ENCODE peak calls at places on chromosomes 16 and 17, in nine cellular contexts. One of them, this sample, is unnamed.

GRCh38 chr17:9023389-9024210 is 2.3 kb downstream of the NTN1 start:
- DNase-seq in MM.1S: no peak
- DNase-seq in GM13977: peak; percentile 38
- DNase-seq in epithelial cell of esophagus: no peak
- DNase-seq in neural crest cell: no peak
- DNase-seq in left ventricle myocardium inferior: no peak
- DNase-seq in HepG2: no peak
- DNase-seq in OCI-LY7: no peak
- DNase-seq in progenitor cell of endocrine pancreas: no peak
- DNase-seq in this sample: no peak

GRCh38 chr17:63140255-63140654 is 174.2 kb downstream of the TANC2 start:
- DNase-seq in left ventricle myocardium inferior: no peak
- DNase-seq in MM.1S: peak; percentile 88
- DNase-seq in neural crest cell: no peak
- DNase-seq in progenitor cell of endocrine pancreas: no peak
- DNase-seq in HepG2: no peak
- DNase-seq in GM13977: no peak
- DNase-seq in OCI-LY7: no peak
- DNase-seq in epithelial cell of esophagus: no peak
- DNase-seq in this sample: no peak

GRCh38 chr16:54286330-54287017 is at the start of gene IRX3:
- DNase-seq in progenitor cell of endocrine pancreas: peak; percentile 24
- DNase-seq in left ventricle myocardium inferior: peak; percentile 93
- DNase-seq in MM.1S: no peak
- DNase-seq in GM13977: peak; percentile 67
- DNase-seq in HepG2: peak; percentile 91
- DNase-seq in neural crest cell: peak; percentile 70
- DNase-seq in OCI-LY7: no peak
- DNase-seq in epithelial cell of esophagus: peak; percentile 91
- DNase-seq in this sample: peak; percentile 63

GRCh38 chr17:42760652-42761581 is at the start of gene RAMP2:
- DNase-seq in neural crest cell: peak; percentile 28
- DNase-seq in OCI-LY7: no peak
- DNase-seq in GM13977: peak; percentile 38
- DNase-seq in HepG2: no peak
- DNase-seq in left ventricle myocardium inferior: peak; percentile 36
- DNase-seq in progenitor cell of endocrine pancreas: no peak
- DNase-seq in MM.1S: no peak
- DNase-seq in epithelial cell of esophagus: peak; percentile 28
- DNase-seq in this sample: no peak

GRCh38 chr16:46620265-46621005 is 744 bp downstream of the SHCBP1 start:
- DNase-seq in progenitor cell of endocrine pancreas: no peak
- DNase-seq in HepG2: no peak
- DNase-seq in GM13977: peak; percentile 51
- DNase-seq in epithelial cell of esophagus: peak; percentile 22
- DNase-seq in MM.1S: peak; percentile 53
- DNase-seq in OCI-LY7: peak; percentile 67
- DNase-seq in neural crest cell: no peak
- DNase-seq in left ventricle myocardium inferior: no peak
- DNase-seq in this sample: no peak

GRCh38 chr17:7217113-7217987 is 2.3 kb downstream of the DLG4 start:
- DNase-seq in GM13977: peak; percentile 64
- DNase-seq in epithelial cell of esophagus: peak; percentile 58
- DNase-seq in neural crest cell: peak; percentile 56
- DNase-seq in OCI-LY7: peak; percentile 68
- DNase-seq in HepG2: no peak
- DNase-seq in left ventricle myocardium inferior: peak; percentile 60
- DNase-seq in MM.1S: no peak
- DNase-seq in progenitor cell of endocrine pancreas: no peak
- DNase-seq in this sample: no peak

GRCh38 chr16:88688013-88688778 is 1.9 kb upstream of the SNAI3 start:
- DNase-seq in neural crest cell: no peak
- DNase-seq in GM13977: no peak
- DNase-seq in epithelial cell of esophagus: peak; percentile 66
- DNase-seq in OCI-LY7: no peak
- DNase-seq in MM.1S: no peak
- DNase-seq in progenitor cell of endocrine pancreas: peak; percentile 8
- DNase-seq in HepG2: no peak
- DNase-seq in left ventricle myocardium inferior: no peak
- DNase-seq in this sample: peak; percentile 58

GRCh38 chr16:4506450-4506849 is 30.3 kb downstream of the HMOX2 start:
- DNase-seq in neural crest cell: peak; percentile 44
- DNase-seq in OCI-LY7: peak; percentile 83
- DNase-seq in epithelial cell of esophagus: peak; percentile 84
- DNase-seq in progenitor cell of endocrine pancreas: peak; percentile 17
- DNase-seq in HepG2: peak; percentile 59
- DNase-seq in left ventricle myocardium inferior: no peak
- DNase-seq in GM13977: peak; percentile 79
- DNase-seq in MM.1S: peak; percentile 81
- DNase-seq in this sample: peak; percentile 69

GRCh38 chr16:70779361-70779760 is 21.6 kb downstream of the VAC14 start:
- DNase-seq in neural crest cell: no peak
- DNase-seq in HepG2: no peak
- DNase-seq in left ventricle myocardium inferior: no peak
- DNase-seq in MM.1S: no peak
- DNase-seq in OCI-LY7: no peak
- DNase-seq in epithelial cell of esophagus: no peak
- DNase-seq in progenitor cell of endocrine pancreas: no peak
- DNase-seq in GM13977: no peak
- DNase-seq in this sample: no peak

GRCh38 chr17:35981908-35982330 is 622 bp upstream of the CCL16 start:
- DNase-seq in GM13977: no peak
- DNase-seq in left ventricle myocardium inferior: no peak
- DNase-seq in MM.1S: no peak
- DNase-seq in epithelial cell of esophagus: no peak
- DNase-seq in HepG2: peak; percentile 75
- DNase-seq in progenitor cell of endocrine pancreas: no peak
- DNase-seq in neural crest cell: no peak
- DNase-seq in OCI-LY7: no peak
- DNase-seq in this sample: no peak
- TF ChIP-seq CTCF in GM13977: peak; percentile 56
- TF ChIP-seq CTCF in left ventricle myocardium inferior: no peak
- TF ChIP-seq CTCF in MM.1S: peak; percentile 42
- TF ChIP-seq CTCF in epithelial cell of esophagus: no peak
- TF ChIP-seq CTCF in HepG2: peak; percentile 87
- TF ChIP-seq CTCF in progenitor cell of endocrine pancreas: peak; percentile 53
- TF ChIP-seq CTCF in neural crest cell: peak; percentile 30
- TF ChIP-seq CTCF in OCI-LY7: peak; percentile 44
- TF ChIP-seq CTCF in this sample: peak; percentile 20

GRCh38 chr17:36856921-36857381 is 80.3 kb upstream of the LHX1 start:
- DNase-seq in HepG2: no peak
- DNase-seq in progenitor cell of endocrine pancreas: no peak
- DNase-seq in epithelial cell of esophagus: peak; percentile 31
- DNase-seq in OCI-LY7: no peak
- DNase-seq in GM13977: no peak
- DNase-seq in left ventricle myocardium inferior: no peak
- DNase-seq in MM.1S: no peak
- DNase-seq in neural crest cell: no peak
- DNase-seq in this sample: peak; percentile 25
- TF ChIP-seq CTCF in HepG2: no peak
- TF ChIP-seq CTCF in progenitor cell of endocrine pancreas: no peak
- TF ChIP-seq CTCF in epithelial cell of esophagus: no peak
- TF ChIP-seq CTCF in OCI-LY7: no peak
- TF ChIP-seq CTCF in GM13977: no peak
- TF ChIP-seq CTCF in left ventricle myocardium inferior: no peak
- TF ChIP-seq CTCF in MM.1S: no peak
- TF ChIP-seq CTCF in neural crest cell: no peak
- TF ChIP-seq CTCF in this sample: no peak

GRCh38 chr17:30000001-30000754 is 58.7 kb downstream of the EFCAB5 start:
- DNase-seq in MM.1S: peak; percentile 59
- DNase-seq in epithelial cell of esophagus: no peak
- DNase-seq in HepG2: no peak
- DNase-seq in GM13977: no peak
- DNase-seq in progenitor cell of endocrine pancreas: no peak
- DNase-seq in neural crest cell: no peak
- DNase-seq in left ventricle myocardium inferior: no peak
- DNase-seq in OCI-LY7: peak; percentile 30
- DNase-seq in this sample: no peak
- TF ChIP-seq CTCF in MM.1S: peak; percentile 44
- TF ChIP-seq CTCF in epithelial cell of esophagus: no peak
- TF ChIP-seq CTCF in HepG2: no peak
- TF ChIP-seq CTCF in GM13977: no peak
- TF ChIP-seq CTCF in progenitor cell of endocrine pancreas: no peak
- TF ChIP-seq CTCF in neural crest cell: no peak
- TF ChIP-seq CTCF in left ventricle myocardium inferior: no peak
- TF ChIP-seq CTCF in OCI-LY7: peak; percentile 75
- TF ChIP-seq CTCF in this sample: peak; percentile 18

DNA sequence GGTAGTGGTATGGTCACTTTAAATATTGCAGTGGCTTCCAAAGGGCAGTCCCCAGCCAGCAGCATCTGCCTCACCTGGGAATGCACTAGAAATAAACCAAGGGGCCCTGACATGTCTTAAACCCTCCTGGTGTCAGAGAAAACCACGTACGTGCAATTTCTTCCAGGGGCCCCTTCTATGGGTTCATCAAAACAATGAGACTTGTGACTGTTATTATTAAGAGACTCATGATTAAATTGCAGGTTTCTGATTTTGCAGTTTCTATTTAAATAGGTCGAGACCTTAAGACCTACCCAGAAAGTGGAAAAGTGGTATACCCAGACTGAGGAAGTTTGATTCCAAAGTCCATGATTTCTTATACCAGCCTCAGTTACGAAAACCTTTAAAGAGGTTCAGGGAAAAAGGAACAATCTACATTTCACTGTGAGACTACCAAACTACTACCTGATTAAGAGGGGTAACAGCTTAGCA is 746 bp upstream of the POLG2 start:
- DNase-seq in progenitor cell of endocrine pancreas: no peak
- DNase-seq in OCI-LY7: no peak
- DNase-seq in HepG2: no peak
- DNase-seq in epithelial cell of esophagus: no peak
- DNase-seq in neural crest cell: no peak
- DNase-seq in MM.1S: no peak
- DNase-seq in left ventricle myocardium inferior: no peak
- DNase-seq in GM13977: no peak
- DNase-seq in this sample: no peak
- TF ChIP-seq CTCF in progenitor cell of endocrine pancreas: no peak
- TF ChIP-seq CTCF in OCI-LY7: peak; percentile 50
- TF ChIP-seq CTCF in HepG2: no peak
- TF ChIP-seq CTCF in epithelial cell of esophagus: no peak
- TF ChIP-seq CTCF in neural crest cell: no peak
- TF ChIP-seq CTCF in MM.1S: no peak
- TF ChIP-seq CTCF in left ventricle myocardium inferior: no peak
- TF ChIP-seq CTCF in GM13977: no peak
- TF ChIP-seq CTCF in this sample: no peak

GRCh38 chr16:8355714-8356113 is 234.6 kb downstream of the TMEM114 start:
- DNase-seq in HepG2: no peak
- DNase-seq in epithelial cell of esophagus: no peak
- DNase-seq in MM.1S: no peak
- DNase-seq in neural crest cell: no peak
- DNase-seq in progenitor cell of endocrine pancreas: no peak
- DNase-seq in left ventricle myocardium inferior: no peak
- DNase-seq in GM13977: no peak
- DNase-seq in OCI-LY7: no peak
- DNase-seq in this sample: no peak
- TF ChIP-seq CTCF in HepG2: peak; percentile 42
- TF ChIP-seq CTCF in epithelial cell of esophagus: no peak
- TF ChIP-seq CTCF in MM.1S: no peak
- TF ChIP-seq CTCF in neural crest cell: peak; percentile 54
- TF ChIP-seq CTCF in progenitor cell of endocrine pancreas: peak; percentile 57
- TF ChIP-seq CTCF in left ventricle myocardium inferior: no peak
- TF ChIP-seq CTCF in GM13977: peak; percentile 1
- TF ChIP-seq CTCF in OCI-LY7: peak; percentile 57
- TF ChIP-seq CTCF in this sample: peak; percentile 19

GRCh38 chr17:74086992-74087391 is 116.5 kb upstream of the RPL38 start:
- DNase-seq in MM.1S: no peak
- DNase-seq in left ventricle myocardium inferior: no peak
- DNase-seq in neural crest cell: no peak
- DNase-seq in OCI-LY7: no peak
- DNase-seq in GM13977: no peak
- DNase-seq in epithelial cell of esophagus: no peak
- DNase-seq in progenitor cell of endocrine pancreas: no peak
- DNase-seq in HepG2: no peak
- DNase-seq in this sample: no peak

GRCh38 chr17:74080936-74081335 is 122.5 kb upstream of the RPL38 start:
- DNase-seq in GM13977: no peak
- DNase-seq in left ventricle myocardium inferior: no peak
- DNase-seq in OCI-LY7: no peak
- DNase-seq in neural crest cell: no peak
- DNase-seq in MM.1S: no peak
- DNase-seq in HepG2: no peak
- DNase-seq in progenitor cell of endocrine pancreas: no peak
- DNase-seq in epithelial cell of esophagus: no peak
- DNase-seq in this sample: no peak

GRCh38 chr17:74089869-74090464 is 113.5 kb upstream of the RPL38 start:
- DNase-seq in progenitor cell of endocrine pancreas: peak; percentile 41
- DNase-seq in OCI-LY7: peak; percentile 61
- DNase-seq in left ventricle myocardium inferior: no peak
- DNase-seq in HepG2: peak; percentile 68
- DNase-seq in neural crest cell: peak; percentile 73
- DNase-seq in GM13977: peak; percentile 74
- DNase-seq in epithelial cell of esophagus: peak; percentile 13
- DNase-seq in MM.1S: peak; percentile 41
- DNase-seq in this sample: peak; percentile 25

GRCh38 chr17:74083321-74083720 is 120.2 kb upstream of the RPL38 start:
- DNase-seq in progenitor cell of endocrine pancreas: no peak
- DNase-seq in GM13977: no peak
- DNase-seq in neural crest cell: no peak
- DNase-seq in HepG2: no peak
- DNase-seq in OCI-LY7: no peak
- DNase-seq in epithelial cell of esophagus: no peak
- DNase-seq in MM.1S: no peak
- DNase-seq in left ventricle myocardium inferior: no peak
- DNase-seq in this sample: no peak

GRCh38 chr17:74085434-74085833 is 118.0 kb upstream of the RPL38 start:
- DNase-seq in progenitor cell of endocrine pancreas: no peak
- DNase-seq in left ventricle myocardium inferior: no peak
- DNase-seq in epithelial cell of esophagus: no peak
- DNase-seq in OCI-LY7: peak; percentile 32
- DNase-seq in HepG2: no peak
- DNase-seq in GM13977: no peak
- DNase-seq in MM.1S: peak; percentile 10
- DNase-seq in neural crest cell: no peak
- DNase-seq in this sample: no peak
- TF ChIP-seq CTCF in progenitor cell of endocrine pancreas: peak; percentile 35
- TF ChIP-seq CTCF in left ventricle myocardium inferior: no peak
- TF ChIP-seq CTCF in epithelial cell of esophagus: no peak
- TF ChIP-seq CTCF in OCI-LY7: peak; percentile 77
- TF ChIP-seq CTCF in HepG2: peak; percentile 48
- TF ChIP-seq CTCF in GM13977: peak; percentile 11
- TF ChIP-seq CTCF in MM.1S: peak; percentile 27
- TF ChIP-seq CTCF in neural crest cell: peak; percentile 42
- TF ChIP-seq CTCF in this sample: peak; percentile 34